ENCODE peak calls at places on chromosomes 6 and 20, in six cellular contexts. E, M, Q, I, U and S are unnamed samples.

GRCh38 chr20:58828141-58828540 is 22.6 kb downstream of the GNAS-AS1 start:
- DNase-seq in E (no peak), M (no peak), Q (no peak), I (no peak), U (no peak), S (no peak)

GRCh38 chr6:157205473-157206358 is 117.6 kb downstream of the TMEM242 start:
- DNase-seq in E (no peak), M (no peak), Q (no peak), I (no peak), U (no peak), S (no peak)

GRCh38 chr6:158270389-158271127 is 41.7 kb upstream of the TULP4 start:
- DNase-seq in E (no peak), M (no peak), Q (no peak), I (no peak), U (no peak), S (no peak)

GRCh38 chr6:3887150-3887700 is 38.1 kb downstream of the FAM50B start:
- DNase-seq in E (no peak), M (no peak), Q (no peak), I (peak), U (no peak), S (no peak)

GRCh38 chr6:144064402-144064830 is 31.0 kb downstream of the SF3B5 start:
- DNase-seq in E (peak), M (peak), Q (no peak), I (no peak), U (peak), S (peak)

GRCh38 chr6:125792680-125793079 is 1.9 kb downstream of the NCOA7 start:
- DNase-seq in E (no peak), M (no peak), Q (no peak), I (no peak), U (no peak), S (no peak)

GRCh38 chr20:63056236-63057132 is 49.7 kb upstream of the BHLHE23 start:
- DNase-seq in E (no peak), M (peak), Q (no peak), I (no peak), U (peak), S (peak)

GRCh38 chr20:35830264-35830663 is 58.4 kb downstream of the PHF20 start:
- DNase-seq in E (no peak), M (no peak), Q (no peak), I (no peak), U (no peak), S (no peak)

GRCh38 chr20:44807051-44807683 is 3.2 kb downstream of the RIMS4 start:
- DNase-seq in E (no peak), M (no peak), Q (no peak), I (no peak), U (no peak), S (no peak)

GRCh38 chr20:26169506-26169905 is 472.9 kb upstream of the ZNF337 start:
- DNase-seq in E (no peak), M (no peak), Q (no peak), I (no peak), U (no peak), S (no peak)

GRCh38 chr6:93792751-93793150 is 373.4 kb upstream of the EPHA7 start:
- DNase-seq in E (no peak), M (no peak), Q (no peak), I (no peak), U (no peak), S (no peak)

GRCh38 chr20:46544576-46544975 is 5.9 kb downstream of the OCSTAMP start:
- DNase-seq in E (no peak), M (no peak), Q (no peak), I (peak), U (no peak), S (no peak)

GRCh38 chr20:34129518-34130162 is 17.6 kb upstream of the EIF2S2 start:
- DNase-seq in E (peak), M (peak), Q (peak), I (peak), U (peak), S (peak)

GRCh38 chr20:9103955-9104354 is 35.1 kb downstream of the PLCB4 start:
- DNase-seq in E (no peak), M (no peak), Q (no peak), I (peak), U (no peak), S (no peak)

GRCh38 chr6:37688088-37688850 is 9.4 kb downstream of the MDGA1 start:
- DNase-seq in E (no peak), M (no peak), Q (no peak), I (no peak), U (no peak), S (no peak)

GRCh38 chr20:40506567-40506966 is 182.5 kb downstream of the MAFB start:
- DNase-seq in E (no peak), M (no peak), Q (no peak), I (peak), U (no peak), S (no peak)

GRCh38 chr6:139448094-139448649 is 73.7 kb upstream of the CITED2 start:
- DNase-seq in E (no peak), M (no peak), Q (no peak), I (peak), U (no peak), S (no peak)

GRCh38 chr6:105850636-105851035 is 235.5 kb upstream of the PRDM1 start:
- DNase-seq in E (no peak), M (no peak), Q (no peak), I (no peak), U (no peak), S (no peak)

GRCh38 chr6:51846531-51846930 is 240.9 kb downstream of the PKHD1 start:
- DNase-seq in E (no peak), M (no peak), Q (no peak), I (no peak), U (no peak), S (no peak)

GRCh38 chr6:149846321-149846720 is 17.8 kb downstream of the LRP11 start:
- DNase-seq in E (no peak), M (no peak), Q (no peak), I (peak), U (no peak), S (no peak)

GRCh38 chr20:59829415-59830106 is 103.9 kb downstream of the SYCP2 start:
- DNase-seq in E (no peak), M (no peak), Q (no peak), I (peak), U (no peak), S (no peak)

GRCh38 chr6:161745128-161745527 is 471.3 kb upstream of the AGPAT4 start:
- DNase-seq in E (no peak), M (no peak), Q (no peak), I (no peak), U (no peak), S (no peak)

GRCh38 chr6:105432797-105433196 is 29.9 kb upstream of the PREP start:
- DNase-seq in E (no peak), M (no peak), Q (no peak), I (peak), U (no peak), S (no peak)

GRCh38 chr20:38935285-38935684 is 9.1 kb downstream of the FAM83D start:
- DNase-seq in E (no peak), M (no peak), Q (no peak), I (peak), U (no peak), S (no peak)

GRCh38 chr6:161486326-161486725 is 212.5 kb upstream of the AGPAT4 start:
- DNase-seq in E (no peak), M (no peak), Q (no peak), I (peak), U (no peak), S (no peak)

GRCh38 chr6:5556011-5556410 is 294.7 kb downstream of the FARS2 start:
- DNase-seq in E (no peak), M (no peak), Q (no peak), I (no peak), U (no peak), S (no peak)

GRCh38 chr6:28522594-28523557 is 2.8 kb upstream of the GPX5 start:
- DNase-seq in E (no peak), M (no peak), Q (no peak), I (no peak), U (peak), S (no peak)

GRCh38 chr20:13995086-13995665 is at the start of gene MACROD2:
- DNase-seq in E (no peak), M (peak), Q (peak), I (peak), U (no peak), S (peak)

GRCh38 chr6:160921095-160921494 is 70.5 kb upstream of the MAP3K4 start:
- DNase-seq in E (no peak), M (no peak), Q (no peak), I (no peak), U (no peak), S (no peak)

GRCh38 chr6:117451607-117452164 is 25.9 kb upstream of the ROS1 start:
- DNase-seq in E (no peak), M (no peak), Q (no peak), I (peak), U (no peak), S (no peak)